ENCODE peak calls at places on chromosomes 1 and 21, in four cellular contexts. G is fibroblast of lung; R is head of caudate nucleus; O is activated CD4-positive, alpha-beta T cell treated with anti-CD3 and anti-CD28 coated beads, Interleukin-2, amount 50 U/mL, for 4 hours. D is an unnamed sample.

GRCh38 chr1:228334954-228335353 is 71.7 kb downstream of the TRIM11 start:
- DNase-seq in R (no peak), G (no peak), O (no peak), D (no peak)

GRCh38 chr1:162679298-162679697 is 47.0 kb downstream of the DDR2 start:
- DNase-seq in G (no peak), O (no peak), R (no peak), D (no peak)

GRCh38 chr1:32241011-32241763 is 5.8 kb upstream of the FAM167B start:
- DNase-seq in R (peak), G (peak), O (peak), D (no peak)

GRCh38 chr1:7218210-7218832 is 433.1 kb downstream of the CAMTA1 start:
- DNase-seq in R (peak), O (peak), G (peak), D (no peak)

GRCh38 chr1:66533804-66534745 is at the start of gene SGIP1:
- DNase-seq in G (peak), R (peak), O (no peak), D (peak)

GRCh38 chr1:32291145-32291707 is 657 bp upstream of the HDAC1 start:
- DNase-seq in O (no peak), G (peak), R (no peak), D (no peak)

GRCh38 chr1:119285482-119285881 is 83.1 kb upstream of the HAO2 start:
- DNase-seq in O (no peak), R (no peak), G (peak), D (peak)

GRCh38 chr1:33119532-33120217 is 38.7 kb downstream of the AZIN2 start:
- DNase-seq in O (no peak), R (no peak), G (peak), D (no peak)

GRCh38 chr1:29933110-29933509 is 696.8 kb downstream of the PTPRU start:
- DNase-seq in O (no peak), R (no peak), G (no peak), D (no peak)

GRCh38 chr1:214838351-214838750 is 235.4 kb downstream of the CENPF start:
- DNase-seq in O (no peak), G (peak), R (no peak), D (no peak)

GRCh38 chr1:236273358-236273757 is 8.4 kb downstream of the ERO1B start:
- DNase-seq in G (no peak), R (no peak), O (no peak), D (no peak)

GRCh38 chr1:203153989-203154821 is 21.4 kb downstream of the MYBPH start:
- DNase-seq in G (peak), O (no peak), R (no peak), D (no peak)

GRCh38 chr1:115277276-115277675 is 60.8 kb downstream of the NGF start:
- DNase-seq in R (no peak), G (peak), O (no peak), D (peak)

GRCh38 chr21:38170705-38171682 is 85.8 kb upstream of the KCNJ15 start:
- DNase-seq in G (peak), R (no peak), O (no peak), D (peak)

GRCh38 chr1:164780111-164780510 is 221.1 kb downstream of the PBX1 start:
- DNase-seq in O (no peak), G (no peak), R (no peak), D (no peak)

GRCh38 chr1:245598524-245599310 is 443.9 kb downstream of the KIF26B start:
- DNase-seq in G (peak), R (no peak), O (no peak), D (no peak)

GRCh38 chr1:155241851-155242264 is 13.4 kb downstream of the ENTREP3 start:
- DNase-seq in O (no peak), R (no peak), G (no peak), D (no peak)

GRCh38 chr1:234564035-234565029 is 45.6 kb downstream of the IRF2BP2 start:
- DNase-seq in G (peak), R (peak), O (no peak), D (no peak)

GRCh38 chr21:29187939-29188338 is 57.5 kb downstream of the MAP3K7CL start:
- DNase-seq in O (no peak), R (no peak), G (peak), D (peak)

GRCh38 chr1:230392920-230393521 is 33.1 kb downstream of the PGBD5 start:
- DNase-seq in O (no peak), R (no peak), G (no peak), D (no peak)

GRCh38 chr1:110218739-110219138 is 8.6 kb downstream of the KCNC4 start:
- DNase-seq in R (no peak), O (no peak), G (peak), D (no peak)

GRCh38 chr1:246329900-246330299 is 177.2 kb downstream of the SMYD3 start:
- DNase-seq in G (peak), R (peak), O (no peak), D (no peak)